ENCODE peak calls at places on chromosome 10, in nine cellular contexts. U is BJ; O is pancreas; C is GM06990; N is astrocyte of the cerebellum; R is GM23248; E is gastrocnemius medialis; Z is epithelial cell of esophagus; A is CD8-positive, alpha-beta T cell. S is an unnamed sample.

GRCh38 chr10:49457686-49458085 is 61.8 kb upstream of the DRGX start:
- DNase-seq in U (no peak), O (no peak), C (no peak), N (no peak), R (no peak), E (no peak), Z (no peak), A (no peak), S (no peak)

GRCh38 chr10:37490266-37490665 is 364.9 kb downstream of the ANKRD30A start:
- DNase-seq in U (no peak), O (no peak), C (no peak), N (no peak), R (no peak), E (no peak), Z (no peak), A (no peak), S (no peak)

GRCh38 chr10:17645591-17646345 is 1.8 kb downstream of the STAM start:
- DNase-seq in U (no peak), O (no peak), C (no peak), N (no peak), R (peak; percentile 36), E (no peak), Z (peak; percentile 90), A (no peak), S (peak; percentile 45)

GRCh38 chr10:16919076-16919972 is 102.1 kb upstream of the RSU1 start:
- DNase-seq in U (no peak), O (no peak), C (no peak), N (no peak), R (no peak), E (no peak), Z (no peak), A (no peak), S (no peak)

GRCh38 chr10:84008878-84009277 is 130.4 kb upstream of the GHITM start:
- DNase-seq in U (no peak), O (no peak), C (peak; percentile 7), N (no peak), R (peak; percentile 27), E (no peak), Z (peak; percentile 22), A (no peak), S (peak; percentile 31)

GRCh38 chr10:83983578-83984255 is 155.6 kb upstream of the GHITM start:
- DNase-seq in U (no peak), O (no peak), C (no peak), N (no peak), R (no peak), E (no peak), Z (peak; percentile 91), A (no peak), S (no peak)

GRCh38 chr10:98312816-98313215 is 44.8 kb upstream of the LOXL4 start:
- DNase-seq in U (no peak), O (no peak), C (no peak), N (no peak), R (no peak), E (no peak), Z (no peak), A (no peak), S (no peak)

GRCh38 chr10:8640878-8641277 is 586.4 kb downstream of the GATA3 start:
- DNase-seq in U (no peak), O (no peak), C (no peak), N (no peak), R (no peak), E (no peak), Z (no peak), A (no peak), S (no peak)

GRCh38 chr10:51705774-51706173 is 6.4 kb upstream of the CSTF2T start:
- DNase-seq in U (no peak), O (no peak), C (no peak), N (no peak), R (peak; percentile 16), E (no peak), Z (no peak), A (no peak), S (no peak)

GRCh38 chr10:88234332-88234731 is 348.8 kb downstream of the RNLS start:
- DNase-seq in U (no peak), O (no peak), C (no peak), N (no peak), R (no peak), E (no peak), Z (no peak), A (no peak), S (no peak)

GRCh38 chr10:127619550-127619949 is 70.4 kb downstream of the NPS start:
- DNase-seq in U (no peak), O (no peak), C (no peak), N (no peak), R (no peak), E (no peak), Z (no peak), A (no peak), S (no peak)

GRCh38 chr10:13801907-13802288 is 215.1 kb downstream of the PRPF18 start:
- DNase-seq in U (no peak), O (no peak), C (no peak), N (no peak), R (no peak), E (no peak), Z (no peak), A (no peak), S (no peak)

GRCh38 chr10:74118794-74119193 is 31.8 kb downstream of the AP3M1 start:
- DNase-seq in U (no peak), O (no peak), C (no peak), N (no peak), R (peak; percentile 72), E (peak; percentile 30), Z (peak; percentile 54), A (no peak), S (no peak)

GRCh38 chr10:116589911-116590310 is 848 bp upstream of the PNLIPRP1 start:
- DNase-seq in U (no peak), O (no peak), C (no peak), N (no peak), R (no peak), E (no peak), Z (no peak), A (no peak), S (no peak)

GRCh38 chr10:50604823-50605222 is 18.9 kb downstream of the SGMS1 start:
- DNase-seq in U (no peak), O (no peak), C (no peak), N (no peak), R (peak; percentile 55), E (no peak), Z (peak; percentile 23), A (no peak), S (no peak)
- H3K4me3 ChIP-seq in U (no peak overlapping the region), O (no peak overlapping the region), C (no peak overlapping the region), N (no peak overlapping the region), R (peak overlapping the region; percentile 36), E (no peak overlapping the region), Z (no peak overlapping the region), A (no peak overlapping the region), S (peak overlapping the region; percentile 71)

GRCh38 chr10:91556691-91557529 is 76.0 kb downstream of the PPP1R3C start:
- DNase-seq in U (no peak), O (no peak), C (no peak), N (no peak), R (peak; percentile 26), E (no peak), Z (peak; percentile 41), A (no peak), S (no peak)
- H3K4me3 ChIP-seq in U (no peak overlapping the region), O (no peak overlapping the region), C (no peak overlapping the region), N (no peak overlapping the region), R (no peak overlapping the region), E (no peak overlapping the region), Z (no peak overlapping the region), A (no peak overlapping the region), S (no peak overlapping the region)

GRCh38 chr10:34205452-34205851 is 609.6 kb downstream of the PARD3 start:
- DNase-seq in U (no peak), O (no peak), C (peak; percentile 25), N (no peak), R (no peak), E (no peak), Z (no peak), A (no peak), S (no peak)
- H3K4me3 ChIP-seq in U (no peak overlapping the region), O (no peak overlapping the region), C (no peak overlapping the region), N (no peak overlapping the region), R (no peak overlapping the region), E (no peak overlapping the region), Z (no peak overlapping the region), A (no peak overlapping the region), S (no peak overlapping the region)

DNA sequence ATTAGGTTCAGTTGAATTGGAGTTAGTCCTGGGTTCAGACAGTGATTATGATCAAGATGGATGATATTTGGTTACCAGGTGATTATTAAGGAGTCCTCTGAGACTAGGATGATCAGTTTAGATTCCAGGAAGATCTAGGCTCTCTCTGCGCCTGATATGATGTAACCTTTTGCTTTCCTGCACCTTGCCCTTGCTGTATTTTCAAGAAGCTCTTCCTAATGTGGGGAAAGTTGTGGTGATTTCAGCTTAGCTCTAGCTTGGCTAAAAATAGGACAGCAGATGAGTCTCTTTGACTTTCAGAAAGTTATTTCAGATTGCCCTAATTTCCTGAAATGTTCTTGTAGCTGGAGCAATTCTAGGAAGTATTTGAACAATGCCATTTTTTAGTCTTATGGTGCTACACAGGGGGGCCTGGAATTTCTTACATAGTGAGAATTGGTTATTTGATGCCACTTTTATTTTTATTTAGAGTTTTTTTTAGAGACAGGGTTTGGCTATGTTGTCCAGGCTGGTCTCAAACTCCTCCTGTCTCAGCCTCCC is 3.8 kb downstream of the LCOR start:
- DNase-seq in U (no peak), O (no peak), C (no peak), N (no peak), R (peak; percentile 42), E (no peak), Z (no peak), A (no peak), S (no peak)
- H3K4me3 ChIP-seq in U (no peak overlapping the region), O (no peak overlapping the region), C (no peak overlapping the region), N (no peak overlapping the region), R (peak overlapping the region; percentile 1), E (no peak overlapping the region), Z (no peak overlapping the region), A (no peak overlapping the region), S (no peak overlapping the region)

GRCh38 chr10:97292862-97293198 is 393 bp upstream of the ARHGAP19 start:
- DNase-seq in U (no peak), O (no peak), C (no peak), N (no peak), R (no peak), E (no peak), Z (no peak), A (no peak), S (no peak)
- H3K4me3 ChIP-seq in U (no peak overlapping the region), O (no peak overlapping the region), C (no peak overlapping the region), N (no peak overlapping the region), R (no peak overlapping the region), E (no peak overlapping the region), Z (no peak overlapping the region), A (no peak overlapping the region), S (peak overlapping the region; percentile 92)

DNA sequence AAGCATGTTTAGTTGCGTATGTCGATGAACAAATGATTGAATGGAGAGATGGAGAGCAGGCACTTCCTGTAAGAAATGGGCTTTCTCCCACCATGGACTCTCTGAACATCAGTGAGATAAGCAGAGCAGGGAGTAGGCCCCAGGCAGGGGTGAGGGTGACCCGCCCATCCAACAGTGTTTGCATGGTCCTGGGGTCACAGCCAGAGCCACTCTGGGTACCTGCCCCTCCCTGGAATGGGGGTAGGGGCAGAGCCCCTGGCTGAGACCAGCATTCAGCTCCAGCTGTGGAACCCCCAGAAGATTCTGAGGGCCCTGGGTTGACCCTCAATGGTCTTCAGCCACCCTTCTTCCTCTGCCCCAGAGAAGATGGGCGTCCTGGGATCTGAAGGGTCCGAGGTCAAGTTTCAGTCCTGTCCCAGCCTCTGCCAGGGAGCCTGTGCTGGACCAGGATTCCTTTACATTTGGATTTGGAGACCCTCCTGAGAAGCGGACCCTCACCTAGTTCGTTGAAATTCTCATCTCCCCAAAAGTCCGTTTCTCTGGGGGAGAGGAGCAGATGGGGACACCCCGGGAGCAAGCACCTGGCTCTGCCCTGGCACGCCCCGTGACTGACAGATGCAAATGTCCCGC is 2.4 kb upstream of the FGF8 start:
- DNase-seq in U (no peak), O (no peak), C (no peak), N (no peak), R (no peak), E (no peak), Z (no peak), A (peak; percentile 42), S (no peak)
- H3K4me3 ChIP-seq in U (no peak overlapping the region), O (no peak overlapping the region), C (no peak overlapping the region), N (no peak overlapping the region), R (no peak overlapping the region), E (no peak overlapping the region), Z (no peak overlapping the region), A (no peak overlapping the region), S (no peak overlapping the region)